ENCODE peak calls at places on chromosome X, in ten cellular contexts. M, U, F, R, T, Q, V, I, S and W are unnamed samples.

GRCh38 chrX:101708180-101708579 is 48.5 kb upstream of the ARMCX2 start:
- DNase-seq in M (no peak), U (no peak), F (no peak), R (no peak), T (no peak), Q (no peak), V (no peak), I (no peak), S (no peak), W (no peak)

GRCh38 chrX:43733699-43734098 is 77.6 kb downstream of the MAOA start:
- DNase-seq in M (no peak), U (no peak), F (no peak), R (no peak), T (no peak), Q (no peak), V (no peak), I (no peak), S (no peak), W (no peak)

GRCh38 chrX:39946822-39947221 is 150.9 kb downstream of the BCOR start:
- DNase-seq in M (no peak), U (no peak), F (no peak), R (no peak), T (no peak), Q (no peak), V (no peak), I (no peak), S (peak; percentile 89), W (peak; percentile 39)

GRCh38 chrX:13201605-13202219 is 118.1 kb downstream of the ATXN3L start:
- DNase-seq in M (no peak), U (no peak), F (no peak), R (no peak), T (no peak), Q (no peak), V (no peak), I (no peak), S (no peak), W (no peak)

GRCh38 chrX:14476169-14476568 is 53.2 kb upstream of the GLRA2 start:
- DNase-seq in M (no peak), U (no peak), F (no peak), R (no peak), T (no peak), Q (no peak), V (no peak), I (no peak), S (no peak), W (no peak)

GRCh38 chrX:129783176-129783776 is 3.5 kb downstream of the SASH3 start:
- DNase-seq in M (no peak), U (no peak), F (no peak), R (no peak), T (no peak), Q (no peak), V (no peak), I (no peak), S (no peak), W (no peak)

GRCh38 chrX:127038065-127038464 is 218.5 kb downstream of the PRR32 start:
- DNase-seq in M (no peak), U (no peak), F (peak; percentile 13), R (no peak), T (no peak), Q (no peak), V (no peak), I (no peak), S (no peak), W (peak; percentile 18)

GRCh38 chrX:49762175-49762704 is 66.5 kb upstream of the PAGE1 start:
- DNase-seq in M (no peak), U (no peak), F (no peak), R (no peak), T (no peak), Q (no peak), V (no peak), I (no peak), S (no peak), W (no peak)

GRCh38 chrX:153909024-153909979 is 4.8 kb downstream of the AVPR2 start:
- DNase-seq in M (no peak), U (no peak), F (peak; percentile 46), R (no peak), T (no peak), Q (peak; percentile 46), V (no peak), I (peak; percentile 71), S (no peak), W (peak; percentile 50)

GRCh38 chrX:71911023-71911730 is 532 bp downstream of the NHSL2 start:
- DNase-seq in M (peak; percentile 39), U (no peak), F (no peak), R (no peak), T (no peak), Q (no peak), V (no peak), I (peak; percentile 53), S (peak; percentile 35), W (peak; percentile 6)

GRCh38 chrX:155577682-155578081 is 35.1 kb downstream of the TMLHE start:
- DNase-seq in M (no peak), U (no peak), F (peak; percentile 1), R (no peak), T (no peak), Q (peak; percentile 0), V (no peak), I (no peak), S (no peak), W (no peak)

GRCh38 chrX:137034508-137034872 is 695 bp upstream of the GPR101 start:
- DNase-seq in M (no peak), U (no peak), F (no peak), R (no peak), T (no peak), Q (no peak), V (no peak), I (no peak), S (no peak), W (no peak)

GRCh38 chrX:107731831-107732502 is 43.6 kb downstream of the TSC22D3 start:
- DNase-seq in M (peak; percentile 91), U (no peak), F (no peak), R (peak; percentile 33), T (peak; percentile 94), Q (no peak), V (no peak), I (peak; percentile 44), S (peak; percentile 85), W (peak; percentile 48)

GRCh38 chrX:109992203-109992602 is 10.7 kb upstream of the TMEM164 start:
- DNase-seq in M (no peak), U (no peak), F (no peak), R (no peak), T (no peak), Q (no peak), V (no peak), I (no peak), S (no peak), W (no peak)

GRCh38 chrX:49960061-49960460 is 37.7 kb downstream of the CLCN5 start:
- DNase-seq in M (no peak), U (no peak), F (no peak), R (no peak), T (no peak), Q (no peak), V (no peak), I (no peak), S (no peak), W (no peak)

GRCh38 chrX:107448625-107449468 is 605 bp upstream of the FRMPD3 start:
- DNase-seq in M (peak; percentile 36), U (no peak), F (peak; percentile 58), R (no peak), T (no peak), Q (peak; percentile 8), V (no peak), I (peak; percentile 46), S (no peak), W (no peak)

GRCh38 chrX:14076639-14077038 is 46.9 kb upstream of the GEMIN8 start:
- DNase-seq in M (no peak), U (no peak), F (no peak), R (no peak), T (no peak), Q (no peak), V (no peak), I (no peak), S (no peak), W (no peak)

GRCh38 chrX:125005863-125006262 is 313.8 kb upstream of the TEX13C start:
- DNase-seq in M (no peak), U (no peak), F (no peak), R (no peak), T (no peak), Q (no peak), V (no peak), I (no peak), S (no peak), W (no peak)

GRCh38 chrX:130728208-130728607 is 174.8 kb downstream of the ENOX2 start:
- DNase-seq in M (no peak), U (no peak), F (no peak), R (no peak), T (no peak), Q (no peak), V (no peak), I (no peak), S (no peak), W (no peak)

GRCh38 chrX:116198810-116199209 is 28.3 kb downstream of the AGTR2 start:
- DNase-seq in M (no peak), U (no peak), F (peak; percentile 53), R (no peak), T (no peak), Q (peak; percentile 8), V (no peak), I (no peak), S (no peak), W (peak; percentile 16)

GRCh38 chrX:34197946-34198345 is 65.8 kb upstream of the FAM47A start:
- DNase-seq in M (no peak), U (no peak), F (no peak), R (no peak), T (no peak), Q (no peak), V (no peak), I (no peak), S (no peak), W (no peak)